ENCODE peak calls at places on chromosomes 11 and 22, in nine cellular contexts. Z, K, F, Y, R, T, E, M and C are unnamed samples.
A peak's percentile ranks its signal among the peaks of the same experiment; 100 is the strongest.

GRCh38 chr11:20647976-20648565 is 21.3 kb upstream of the NELL1 start:
- DNase-seq in F (peak; percentile 74), Z (peak; percentile 37), M (peak; percentile 63), Y (peak; percentile 71), R (peak; percentile 69), T (peak; percentile 75), E (peak; percentile 48), K (peak; percentile 52), C (peak; percentile 43)

GRCh38 chr11:72225411-72225951 is 914 bp downstream of the INPPL1 start:
- DNase-seq in F (peak; percentile 42), Y (peak; percentile 31), K (peak; percentile 45), Z (no peak), R (peak; percentile 13), T (peak; percentile 27), E (no peak), M (peak; percentile 32), C (peak; percentile 43)

GRCh38 chr22:21736948-21737347 is 1.4 kb upstream of the YPEL1 start:
- DNase-seq in Y (no peak), K (no peak), E (no peak), T (no peak), M (no peak), R (no peak), F (no peak), Z (no peak), C (no peak)

GRCh38 chr11:2105536-2105935 is 33.7 kb downstream of the IGF2 start:
- DNase-seq in Y (no peak), Z (no peak), K (no peak), E (no peak), R (no peak), M (no peak), T (no peak), F (no peak), C (no peak)

GRCh38 chr11:64353101-64353738 is 5.7 kb upstream of the RPS6KA4 start:
- DNase-seq in R (peak; percentile 4), F (no peak), K (no peak), E (no peak), Z (no peak), M (no peak), Y (no peak), T (no peak), C (no peak)

GRCh38 chr22:20530368-20531153 is 23.2 kb downstream of the MED15 start:
- DNase-seq in E (no peak), Y (peak; percentile 85), T (no peak), M (no peak), R (peak; percentile 65), Z (peak; percentile 56), F (no peak), K (peak; percentile 96), C (no peak)

GRCh38 chr11:63478896-63479295 is 12.1 kb downstream of the PLAAT5 start:
- DNase-seq in Y (peak; percentile 86), E (peak; percentile 68), T (peak; percentile 89), F (peak; percentile 76), K (peak; percentile 78), R (peak; percentile 84), M (peak; percentile 71), Z (peak; percentile 68), C (peak; percentile 71)

GRCh38 chr11:55054723-55055122 is 207.2 kb upstream of the TRIM48 start:
- DNase-seq in R (no peak), M (no peak), Z (no peak), E (no peak), T (no peak), K (no peak), F (no peak), Y (no peak), C (no peak)

GRCh38 chr11:117421041-117421440 is 93.4 kb downstream of the CEP164 start:
- DNase-seq in K (no peak), Y (no peak), M (no peak), T (no peak), Z (no peak), E (no peak), R (no peak), F (no peak), C (no peak)

GRCh38 chr11:5304046-5304445 is 2.3 kb upstream of the OR51B4 start:
- DNase-seq in E (no peak), T (no peak), K (peak; percentile 60), Y (no peak), F (no peak), M (no peak), R (no peak), Z (no peak), C (no peak)

GRCh38 chr11:129333873-129334272 is 41.8 kb upstream of the BARX2 start:
- DNase-seq in T (no peak), Y (peak; percentile 30), F (no peak), Z (no peak), K (peak; percentile 15), R (no peak), M (no peak), E (no peak), C (no peak)

GRCh38 chr11:10727259-10727851 is 23.7 kb upstream of the CTR9 start:
- DNase-seq in M (no peak), T (no peak), R (peak; percentile 34), F (no peak), Z (no peak), K (peak; percentile 65), E (no peak), Y (no peak), C (no peak)
- TF ChIP-seq EZH2phosphoT487 in M (no peak), T (no peak), R (no peak), F (no peak), Z (no peak), K (no peak), E (no peak), Y (no peak), C (no peak)

GRCh38 chr11:12070446-12071267 is 39.7 kb upstream of the MICAL2 start:
- DNase-seq in Y (no peak), E (no peak), T (no peak), M (no peak), K (no peak), Z (no peak), F (no peak), R (no peak), C (no peak)
- TF ChIP-seq EZH2phosphoT487 in Y (no peak), E (no peak), T (no peak), M (no peak), K (no peak), Z (no peak), F (no peak), R (no peak), C (no peak)

GRCh38 chr11:106879029-106879428 is 139.2 kb downstream of the GUCY1A2 start:
- DNase-seq in R (no peak), Y (peak; percentile 28), E (no peak), F (no peak), Z (no peak), M (no peak), T (no peak), K (no peak), C (no peak)
- TF ChIP-seq EZH2phosphoT487 in R (no peak), Y (no peak), E (no peak), F (no peak), Z (no peak), M (no peak), T (no peak), K (no peak), C (no peak)

DNA sequence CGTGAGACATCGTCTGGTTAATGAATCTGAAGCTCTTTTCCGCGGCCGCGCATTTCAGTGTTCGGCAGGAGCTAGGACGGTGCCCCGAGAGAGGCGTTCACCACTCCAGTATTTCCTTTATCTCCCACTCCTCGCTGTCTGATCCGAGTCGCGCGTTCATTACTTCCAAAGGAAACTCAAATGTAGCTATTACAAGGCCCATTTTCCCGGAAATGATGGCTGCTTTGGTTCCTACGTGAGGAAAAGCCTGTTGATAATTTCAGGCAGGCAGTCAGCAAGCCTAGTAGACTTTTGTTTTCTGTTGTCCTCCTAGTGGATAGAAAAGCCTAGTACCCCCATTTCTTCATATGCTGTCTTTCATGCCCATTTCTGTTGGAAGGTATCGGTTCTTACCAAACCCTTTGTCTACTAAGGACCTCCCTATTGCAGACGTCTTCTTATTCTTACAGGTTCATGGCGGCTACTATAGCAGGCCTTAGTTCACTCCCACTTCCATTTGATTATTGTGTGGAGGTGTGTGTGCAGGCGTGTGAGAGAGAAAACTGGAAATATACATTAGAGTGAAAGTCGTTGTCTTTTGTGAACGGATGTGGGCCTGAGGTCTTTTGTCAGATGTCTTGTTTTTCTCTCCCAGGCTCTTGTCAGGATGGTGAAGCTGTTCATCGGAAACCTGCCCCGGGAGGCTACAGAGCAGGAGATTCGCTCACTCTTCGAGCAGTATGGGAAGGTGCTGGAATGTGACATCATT is 737 bp downstream of the RBM4 start:
- DNase-seq in Z (no peak), F (no peak), Y (peak; percentile 41), T (peak; percentile 35), R (peak; percentile 60), K (peak; percentile 80), E (peak; percentile 20), M (no peak), C (peak; percentile 50)
- TF ChIP-seq EZH2phosphoT487 in Z (no peak), F (no peak), Y (no peak), T (no peak), R (no peak), K (no peak), E (no peak), M (no peak), C (no peak)

GRCh38 chr11:11498195-11498594 is 123.6 kb downstream of the GALNT18 start:
- DNase-seq in F (no peak), Z (no peak), K (no peak), M (no peak), E (no peak), R (no peak), Y (no peak), T (no peak), C (no peak)
- TF ChIP-seq EZH2phosphoT487 in F (no peak), Z (no peak), K (no peak), M (no peak), E (no peak), R (no peak), Y (no peak), T (no peak), C (no peak)

GRCh38 chr11:110730773-110731172 is 18.5 kb upstream of the ARHGAP20 start:
- DNase-seq in Z (no peak), M (no peak), T (no peak), F (no peak), R (no peak), E (no peak), Y (no peak), K (no peak), C (no peak)
- TF ChIP-seq EZH2phosphoT487 in Z (no peak), M (no peak), T (no peak), F (no peak), R (no peak), E (no peak), Y (no peak), K (no peak), C (no peak)